ENCODE peak calls at places on chromosomes 1 and 21, in seven cellular contexts. X, M, C, B, J, K and V are unnamed samples.

GRCh38 chr1:207964195-207964966 is 53.5 kb upstream of the CD34 start:
- DNase-seq in X (no peak), M (no peak), C (no peak), B (no peak), J (no peak), K (no peak), V (no peak)

GRCh38 chr1:41537257-41537656 is 52.8 kb upstream of the EDN2 start:
- DNase-seq in X (no peak), M (no peak), C (no peak), B (no peak), J (no peak), K (peak; percentile 29), V (no peak)

GRCh38 chr1:116372186-116372585 is 858 bp upstream of the ATP1A1 start:
- DNase-seq in X (no peak), M (no peak), C (no peak), B (no peak), J (no peak), K (no peak), V (no peak)

GRCh38 chr1:156140879-156141707 is 12.3 kb upstream of the SEMA4A start:
- DNase-seq in X (peak; percentile 48), M (no peak), C (peak; percentile 98), B (no peak), J (no peak), K (no peak), V (no peak)

GRCh38 chr1:59107916-59108315 is 189.0 kb upstream of the FGGY start:
- DNase-seq in X (no peak), M (no peak), C (no peak), B (no peak), J (no peak), K (no peak), V (no peak)

GRCh38 chr1:43549921-43550597 is 19.4 kb downstream of the PTPRF start:
- DNase-seq in X (no peak), M (peak; percentile 31), C (peak; percentile 88), B (peak; percentile 92), J (no peak), K (peak; percentile 74), V (peak; percentile 97)

GRCh38 chr1:243712890-243713425 is 137.1 kb downstream of the AKT3 start:
- DNase-seq in X (peak; percentile 19), M (no peak), C (no peak), B (no peak), J (no peak), K (no peak), V (no peak)

GRCh38 chr21:25296239-25296638 is 311.0 kb downstream of the MRPL39 start:
- DNase-seq in X (no peak), M (no peak), C (no peak), B (no peak), J (no peak), K (no peak), V (no peak)

GRCh38 chr1:159786966-159787365 is 6.2 kb downstream of the DUSP23 start:
- DNase-seq in X (peak; percentile 15), M (no peak), C (no peak), B (no peak), J (no peak), K (no peak), V (no peak)

GRCh38 chr1:200118779-200119505 is 91.4 kb downstream of the NR5A2 start:
- DNase-seq in X (no peak), M (no peak), C (no peak), B (no peak), J (no peak), K (no peak), V (no peak)

GRCh38 chr1:177953549-177953948 is 16.3 kb downstream of the SEC16B start:
- DNase-seq in X (no peak), M (no peak), C (no peak), B (no peak), J (no peak), K (no peak), V (no peak)

GRCh38 chr1:1000357-1001056 is 610 bp upstream of the HES4 start:
- DNase-seq in X (peak; percentile 89), M (no peak), C (peak; percentile 90), B (peak; percentile 84), J (no peak), K (peak; percentile 95), V (peak; percentile 85)
- TF ChIP-seq POLR2A in X (peak; percentile 2), M (peak; percentile 64), C (no peak), B (peak; percentile 11), J (peak; percentile 79), K (peak; percentile 45), V (no peak)

GRCh38 chr1:17184161-17184665 is 20.7 kb upstream of the PADI1 start:
- DNase-seq in X (no peak), M (no peak), C (peak; percentile 28), B (no peak), J (no peak), K (no peak), V (no peak)
- TF ChIP-seq POLR2A in X (no peak), M (no peak), C (no peak), B (no peak), J (no peak), K (no peak), V (no peak)

GRCh38 chr1:109589177-109589576 is 30.2 kb downstream of the GNAT2 start:
- DNase-seq in X (no peak), M (no peak), C (no peak), B (no peak), J (no peak), K (no peak), V (no peak)
- TF ChIP-seq POLR2A in X (no peak), M (no peak), C (no peak), B (no peak), J (no peak), K (no peak), V (no peak)

DNA sequence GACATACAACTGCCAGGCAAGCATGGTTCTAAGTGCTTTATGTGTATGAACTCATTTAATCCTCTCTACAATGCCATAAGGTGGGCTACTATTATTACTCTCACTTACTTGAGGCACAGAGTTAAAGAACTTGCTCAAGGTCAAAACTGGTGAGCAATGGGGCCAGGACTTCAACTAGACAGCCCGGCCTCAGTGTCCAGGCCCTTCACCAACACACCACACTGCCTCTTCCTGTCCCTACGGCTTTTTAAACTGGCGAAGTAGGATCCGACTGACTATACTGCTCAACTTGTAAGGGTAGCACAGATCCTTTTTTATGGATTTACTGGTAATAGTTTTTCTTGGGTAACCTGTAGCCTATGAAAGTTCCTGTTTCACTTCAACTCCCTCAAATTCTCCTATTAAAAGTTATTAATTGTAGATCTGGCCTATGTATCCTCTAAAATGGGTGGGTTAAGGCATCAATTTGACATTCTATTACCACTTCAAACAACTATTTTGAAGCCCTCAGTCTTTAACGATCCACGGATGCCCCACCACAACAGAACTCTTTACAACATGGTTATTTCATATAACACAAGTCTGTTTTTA is 4.3 kb downstream of the ERRFI1 start:
- DNase-seq in X (no peak), M (no peak), C (no peak), B (no peak), J (no peak), K (no peak), V (no peak)
- TF ChIP-seq POLR2A in X (no peak), M (no peak), C (no peak), B (no peak), J (no peak), K (no peak), V (peak; percentile 8)

GRCh38 chr1:21935393-21935804 is 1.7 kb downstream of the HSPG2 start:
- DNase-seq in X (peak; percentile 47), M (no peak), C (no peak), B (no peak), J (no peak), K (no peak), V (no peak)

GRCh38 chr1:21935891-21936365 is 1.2 kb downstream of the HSPG2 start:
- DNase-seq in X (no peak), M (no peak), C (no peak), B (peak; percentile 72), J (no peak), K (peak; percentile 72), V (no peak)

GRCh38 chr1:21932127-21932526 is 5.0 kb downstream of the HSPG2 start:
- DNase-seq in X (peak; percentile 86), M (no peak), C (no peak), B (no peak), J (no peak), K (peak; percentile 91), V (no peak)

GRCh38 chr1:21931171-21932093 is 5.7 kb downstream of the HSPG2 start:
- DNase-seq in X (peak; percentile 88), M (peak; percentile 72), C (no peak), B (peak; percentile 71), J (no peak), K (peak; percentile 92), V (peak; percentile 82)

DNA sequence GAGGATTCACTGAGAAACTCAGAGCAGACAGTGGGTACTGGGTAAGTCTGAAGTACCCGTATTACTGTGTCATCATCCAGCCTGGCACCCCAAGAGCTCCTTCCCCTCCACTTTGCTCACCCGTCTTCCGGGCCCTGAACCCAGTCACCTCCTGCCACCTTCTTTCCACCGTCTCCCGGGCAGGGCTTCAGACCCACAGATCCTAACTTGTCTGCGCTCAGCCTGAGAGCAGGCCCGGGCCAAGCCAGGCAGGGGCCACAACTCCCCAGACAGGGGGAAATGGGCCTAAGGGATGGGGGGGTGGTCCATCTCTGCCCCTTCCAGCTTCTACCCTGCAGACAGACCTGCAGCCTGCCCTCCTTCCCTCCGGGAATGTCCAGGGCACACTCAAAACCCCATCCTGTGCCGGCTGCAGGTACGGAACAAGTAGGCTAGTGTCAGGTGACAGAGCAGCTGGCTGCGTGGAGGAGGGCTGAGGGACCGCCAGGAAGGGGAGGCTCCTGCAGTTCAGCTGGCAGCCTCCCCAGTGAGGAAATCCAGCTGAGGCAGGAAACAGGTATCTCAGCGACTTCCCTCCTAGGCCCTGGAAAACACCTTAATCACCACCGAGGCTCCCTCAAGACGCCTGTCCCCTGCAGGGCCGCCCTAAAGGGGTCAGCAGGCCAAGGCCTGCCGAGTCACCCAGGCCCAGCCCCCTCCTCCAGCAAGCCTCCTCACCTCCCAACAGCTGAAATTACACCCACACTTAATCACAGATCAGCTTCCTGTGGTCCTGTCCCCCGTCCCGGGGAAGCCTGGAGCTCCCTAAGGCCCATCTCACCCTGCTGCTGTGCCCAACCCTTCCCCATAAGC is 3.5 kb downstream of the HSPG2 start:
- DNase-seq in X (no peak), M (no peak), C (no peak), B (peak; percentile 63), J (no peak), K (peak; percentile 94), V (peak; percentile 84)
- TF ChIP-seq POLR2A in X (no peak), M (no peak), C (no peak), B (no peak), J (no peak), K (peak; percentile 7), V (no peak)

GRCh38 chr1:3799976-3800685 is 3.8 kb upstream of the LRRC47 start:
- DNase-seq in X (no peak), M (no peak), C (no peak), B (no peak), J (no peak), K (no peak), V (no peak)

GRCh38 chr1:3790952-3791351 is 5.3 kb downstream of the LRRC47 start:
- DNase-seq in X (no peak), M (no peak), C (no peak), B (no peak), J (no peak), K (no peak), V (no peak)

GRCh38 chr1:3790501-3790923 is 5.8 kb downstream of the LRRC47 start:
- DNase-seq in X (no peak), M (no peak), C (no peak), B (no peak), J (no peak), K (no peak), V (no peak)

GRCh38 chr1:3795453-3796214 is 664 bp downstream of the LRRC47 start:
- DNase-seq in X (no peak), M (no peak), C (no peak), B (no peak), J (no peak), K (no peak), V (no peak)

GRCh38 chr1:3796215-3797193 is at the start of gene LRRC47:
- DNase-seq in X (peak; percentile 87), M (peak; percentile 85), C (peak; percentile 92), B (peak; percentile 95), J (peak; percentile 98), K (peak; percentile 97), V (peak; percentile 89)
- TF ChIP-seq POLR2A in X (peak; percentile 76), M (peak; percentile 54), C (peak; percentile 50), B (peak; percentile 70), J (no peak), K (peak; percentile 35), V (no peak)